ENCODE peak calls at places on chromosomes 6 and 20, in four cellular contexts. One of them, this sample, is unnamed.

GRCh38 chr6:35312076-35312762 is 14.6 kb downstream of the DEF6 start:
- DNase-seq in cerebellar cortex: no peak
- DNase-seq in NCI-H774: no peak
- DNase-seq in cardiac muscle cell: no peak
- DNase-seq in this sample: no peak

GRCh38 chr6:97726378-97726777 is 443.4 kb upstream of the MMS22L start:
- DNase-seq in NCI-H774: no peak
- DNase-seq in cardiac muscle cell: peak
- DNase-seq in cerebellar cortex: no peak
- DNase-seq in this sample: no peak

GRCh38 chr20:51134405-51134804 is 111.5 kb upstream of the KCNG1 start:
- DNase-seq in NCI-H774: no peak
- DNase-seq in cardiac muscle cell: no peak
- DNase-seq in cerebellar cortex: no peak
- DNase-seq in this sample: no peak

GRCh38 chr6:8556370-8557018 is 121.1 kb upstream of the SLC35B3 start:
- DNase-seq in cardiac muscle cell: no peak
- DNase-seq in cerebellar cortex: peak
- DNase-seq in NCI-H774: peak
- DNase-seq in this sample: no peak

GRCh38 chr6:14732845-14733757 is 512.8 kb upstream of the JARID2 start:
- DNase-seq in NCI-H774: no peak
- DNase-seq in cardiac muscle cell: no peak
- DNase-seq in cerebellar cortex: peak
- DNase-seq in this sample: no peak

GRCh38 chr6:169253745-169254238 is at the start of gene THBS2:
- DNase-seq in cerebellar cortex: peak
- DNase-seq in NCI-H774: no peak
- DNase-seq in cardiac muscle cell: peak
- DNase-seq in this sample: no peak

GRCh38 chr6:125794342-125795137 is 3.8 kb downstream of the NCOA7 start:
- DNase-seq in cardiac muscle cell: no peak
- DNase-seq in cerebellar cortex: no peak
- DNase-seq in NCI-H774: no peak
- DNase-seq in this sample: no peak

GRCh38 chr6:118890997-118891790 is 2.8 kb upstream of the ASF1A start:
- DNase-seq in NCI-H774: no peak
- DNase-seq in cerebellar cortex: no peak
- DNase-seq in cardiac muscle cell: no peak
- DNase-seq in this sample: no peak

GRCh38 chr6:131381052-131381451 is 192.0 kb upstream of the ARG1 start:
- DNase-seq in NCI-H774: no peak
- DNase-seq in cardiac muscle cell: no peak
- DNase-seq in cerebellar cortex: no peak
- DNase-seq in this sample: no peak

GRCh38 chr20:20956586-20956985 is 149.6 kb downstream of the LINC00237 start:
- DNase-seq in cerebellar cortex: peak
- DNase-seq in NCI-H774: no peak
- DNase-seq in cardiac muscle cell: no peak
- DNase-seq in this sample: no peak

GRCh38 chr6:105243487-105243886 is 63.7 kb upstream of the POPDC3 start:
- DNase-seq in NCI-H774: no peak
- DNase-seq in cerebellar cortex: no peak
- DNase-seq in cardiac muscle cell: no peak
- DNase-seq in this sample: no peak

GRCh38 chr20:50385733-50386640 is 124.2 kb upstream of the PTPN1 start:
- DNase-seq in cerebellar cortex: no peak
- DNase-seq in NCI-H774: no peak
- DNase-seq in cardiac muscle cell: no peak
- DNase-seq in this sample: no peak

GRCh38 chr6:152557502-152557901 is 79.7 kb downstream of the SYNE1 start:
- DNase-seq in NCI-H774: no peak
- DNase-seq in cerebellar cortex: no peak
- DNase-seq in cardiac muscle cell: no peak
- DNase-seq in this sample: no peak

GRCh38 chr6:3871511-3871910 is 22.3 kb downstream of the FAM50B start:
- DNase-seq in cardiac muscle cell: no peak
- DNase-seq in cerebellar cortex: no peak
- DNase-seq in NCI-H774: no peak
- DNase-seq in this sample: no peak

GRCh38 chr6:146593978-146594377 is 4.8 kb upstream of the ADGB start:
- DNase-seq in cerebellar cortex: no peak
- DNase-seq in cardiac muscle cell: no peak
- DNase-seq in NCI-H774: no peak
- DNase-seq in this sample: no peak

GRCh38 chr6:141464490-141464889 is 668.2 kb upstream of the GJE1 start:
- DNase-seq in NCI-H774: peak
- DNase-seq in cardiac muscle cell: no peak
- DNase-seq in cerebellar cortex: no peak
- DNase-seq in this sample: no peak

GRCh38 chr6:149366237-149366921 is 33.7 kb upstream of the SUMO4 start:
- DNase-seq in cardiac muscle cell: no peak
- DNase-seq in NCI-H774: no peak
- DNase-seq in cerebellar cortex: no peak
- DNase-seq in this sample: no peak

GRCh38 chr20:37201827-37202162 is 22.4 kb upstream of the MROH8 start:
- DNase-seq in NCI-H774: no peak
- DNase-seq in cerebellar cortex: no peak
- DNase-seq in cardiac muscle cell: no peak
- DNase-seq in this sample: no peak

GRCh38 chr6:4280721-4281120 is 145.3 kb upstream of the ECI2 start:
- DNase-seq in NCI-H774: no peak
- DNase-seq in cerebellar cortex: peak
- DNase-seq in cardiac muscle cell: peak
- DNase-seq in this sample: no peak

GRCh38 chr6:149237464-149237863 is 80.0 kb upstream of the TAB2 start:
- DNase-seq in cardiac muscle cell: no peak
- DNase-seq in NCI-H774: no peak
- DNase-seq in cerebellar cortex: no peak
- DNase-seq in this sample: no peak

GRCh38 chr20:23783447-23783846 is 32.7 kb upstream of the CST1 start:
- DNase-seq in NCI-H774: no peak
- DNase-seq in cerebellar cortex: no peak
- DNase-seq in cardiac muscle cell: no peak
- DNase-seq in this sample: no peak

GRCh38 chr6:146620655-146621054 is 21.9 kb downstream of the ADGB start:
- DNase-seq in cardiac muscle cell: no peak
- DNase-seq in NCI-H774: no peak
- DNase-seq in cerebellar cortex: no peak
- DNase-seq in this sample: no peak

GRCh38 chr6:84357631-84358030 is 130.2 kb upstream of the CEP162 start:
- DNase-seq in cerebellar cortex: no peak
- DNase-seq in cardiac muscle cell: no peak
- DNase-seq in NCI-H774: no peak
- DNase-seq in this sample: no peak

GRCh38 chr20:58583141-58583540 is 67.9 kb upstream of the APCDD1L start:
- DNase-seq in NCI-H774: no peak
- DNase-seq in cerebellar cortex: no peak
- DNase-seq in cardiac muscle cell: no peak
- DNase-seq in this sample: no peak

GRCh38 chr6:24935753-24936152 is at the start of gene RIPOR2:
- DNase-seq in cardiac muscle cell: peak
- DNase-seq in NCI-H774: no peak
- DNase-seq in cerebellar cortex: no peak
- DNase-seq in this sample: peak

GRCh38 chr6:148307400-148307799 is 35.2 kb upstream of the SASH1 start:
- DNase-seq in NCI-H774: peak
- DNase-seq in cerebellar cortex: no peak
- DNase-seq in cardiac muscle cell: no peak
- DNase-seq in this sample: no peak